ENCODE peak calls at places on chromosome 21, in five cellular contexts. K, N, Y, F and P are unnamed samples.

GRCh38 chr21:39386194-39386593 is 37.3 kb upstream of the HMGN1 start:
- DNase-seq in K (no peak), N (no peak), Y (peak), F (no peak), P (peak)

GRCh38 chr21:39011911-39012310 is 171.3 kb downstream of the PSMG1 start:
- DNase-seq in K (no peak), N (no peak), Y (no peak), F (no peak), P (no peak)

GRCh38 chr21:28642891-28643290 is 349.8 kb downstream of the LTN1 start:
- DNase-seq in K (no peak), N (no peak), Y (no peak), F (no peak), P (no peak)

GRCh38 chr21:43208561-43209332 is 39.9 kb downstream of the CRYAA start:
- DNase-seq in K (peak), N (no peak), Y (no peak), F (no peak), P (no peak)

GRCh38 chr21:42468511-42469131 is 27.4 kb downstream of the RSPH1 start:
- DNase-seq in K (no peak), N (no peak), Y (no peak), F (no peak), P (no peak)

GRCh38 chr21:28588997-28589396 is 403.7 kb downstream of the LTN1 start:
- DNase-seq in K (no peak), N (no peak), Y (no peak), F (no peak), P (no peak)

GRCh38 chr21:14846619-14847018 is 218.2 kb downstream of the NRIP1 start:
- DNase-seq in K (no peak), N (no peak), Y (no peak), F (no peak), P (no peak)

GRCh38 chr21:26769613-26770188 is 75.5 kb downstream of the ADAMTS1 start:
- DNase-seq in K (no peak), N (peak), Y (no peak), F (peak), P (peak)

GRCh38 chr21:18522181-18522771 is 118.7 kb upstream of the TMPRSS15 start:
- DNase-seq in K (no peak), N (no peak), Y (no peak), F (no peak), P (peak)

GRCh38 chr21:24011087-24011486 is 1596.2 kb downstream of the MRPL39 start:
- DNase-seq in K (no peak), N (no peak), Y (no peak), F (no peak), P (no peak)

GRCh38 chr21:42466700-42467612 is 29.1 kb downstream of the RSPH1 start:
- DNase-seq in K (peak), N (no peak), Y (no peak), F (no peak), P (peak)

GRCh38 chr21:21179619-21180336 is 181.6 kb downstream of the NCAM2 start:
- DNase-seq in K (no peak), N (no peak), Y (no peak), F (no peak), P (no peak)

GRCh38 chr21:45510466-45510955 is 31.7 kb downstream of the SLC19A1 start:
- DNase-seq in K (no peak), N (no peak), Y (no peak), F (no peak), P (no peak)

GRCh38 chr21:42624095-42624830 is 29.2 kb upstream of the PDE9A start:
- DNase-seq in K (no peak), N (no peak), Y (no peak), F (no peak), P (no peak)

GRCh38 chr21:42169758-42170157 is 49.2 kb upstream of the ABCG1 start:
- DNase-seq in K (no peak), N (no peak), Y (no peak), F (no peak), P (no peak)

GRCh38 chr21:34560021-34560420 is 48.0 kb upstream of the KCNE1 start:
- DNase-seq in K (no peak), N (no peak), Y (no peak), F (no peak), P (no peak)

GRCh38 chr21:31236528-31236927 is 107.5 kb downstream of the TIAM1 start:
- DNase-seq in K (no peak), N (no peak), Y (no peak), F (no peak), P (peak)

GRCh38 chr21:41722052-41723018 is 44.5 kb downstream of the RIPK4 start:
- DNase-seq in K (peak), N (no peak), Y (no peak), F (no peak), P (no peak)

GRCh38 chr21:42747746-42748351 is 94.4 kb downstream of the PDE9A start:
- DNase-seq in K (no peak), N (no peak), Y (no peak), F (no peak), P (no peak)

GRCh38 chr21:33278736-33279135 is 12.6 kb downstream of the IL10RB start:
- DNase-seq in K (no peak), N (no peak), Y (no peak), F (no peak), P (no peak)

GRCh38 chr21:39020751-39021474 is 162.3 kb downstream of the PSMG1 start:
- DNase-seq in K (no peak), N (peak), Y (no peak), F (peak), P (no peak)

GRCh38 chr21:34526618-34527290 is 14.7 kb upstream of the KCNE1 start:
- DNase-seq in K (peak), N (peak), Y (peak), F (peak), P (peak)

GRCh38 chr21:46114963-46115362 is 17.1 kb downstream of the COL6A2 start:
- DNase-seq in K (no peak), N (no peak), Y (peak), F (no peak), P (no peak)

GRCh38 chr21:27796106-27796505 is 829.2 kb upstream of the ADAMTS5 start:
- DNase-seq in K (no peak), N (no peak), Y (no peak), F (no peak), P (peak)

GRCh38 chr21:44850208-44850800 is 23.2 kb downstream of the PTTG1IP start:
- DNase-seq in K (no peak), N (no peak), Y (no peak), F (no peak), P (no peak)

GRCh38 chr21:15289896-15290841 is 225.4 kb upstream of the NRIP1 start:
- DNase-seq in K (peak), N (no peak), Y (peak), F (no peak), P (no peak)

GRCh38 chr21:36320421-36321324 is 676 bp downstream of the MORC3 start:
- DNase-seq in K (peak), N (peak), Y (peak), F (peak), P (peak)

GRCh38 chr21:36589352-36589971 is 109.5 kb upstream of the SIM2 start:
- DNase-seq in K (no peak), N (peak), Y (peak), F (peak), P (no peak)

GRCh38 chr21:21688877-21689276 is 690.7 kb downstream of the NCAM2 start:
- DNase-seq in K (peak), N (no peak), Y (no peak), F (peak), P (peak)

GRCh38 chr21:45069085-45069484 is 5.3 kb upstream of the ADARB1 start:
- DNase-seq in K (no peak), N (no peak), Y (no peak), F (no peak), P (no peak)

GRCh38 chr21:36125513-36126121 is 9.3 kb upstream of the CBR3 start:
- DNase-seq in K (peak), N (no peak), Y (peak), F (peak), P (peak)

GRCh38 chr21:41769521-41769920 is 2.7 kb upstream of the RIPK4 start:
- DNase-seq in K (no peak), N (no peak), Y (no peak), F (no peak), P (no peak)